ENCODE peak calls at places on chromosomes 6 and 20, in six cellular contexts. D, G, I, C, F and R are unnamed samples.

GRCh38 chr6:100685747-100686146 is 195.4 kb downstream of the ASCC3 start:
- DNase-seq in D (no peak), G (no peak), I (no peak), C (no peak), F (no peak), R (no peak)

GRCh38 chr6:1916334-1916985 is 306.7 kb downstream of the FOXC1 start:
- DNase-seq in D (no peak), G (no peak), I (no peak), C (no peak), F (no peak), R (no peak)

GRCh38 chr20:3909952-3910366 is 20.8 kb downstream of the PANK2 start:
- DNase-seq in D (no peak), G (no peak), I (no peak), C (no peak), F (no peak), R (no peak)

GRCh38 chr6:139732451-139732850 is 358.0 kb upstream of the CITED2 start:
- DNase-seq in D (peak; percentile 26), G (no peak), I (no peak), C (no peak), F (no peak), R (no peak)

GRCh38 chr6:155595264-155595663 is 139.6 kb upstream of the NOX3 start:
- DNase-seq in D (no peak), G (no peak), I (no peak), C (no peak), F (no peak), R (no peak)

GRCh38 chr6:113221850-113222249 is 635.3 kb upstream of the MARCKS start:
- DNase-seq in D (no peak), G (no peak), I (no peak), C (no peak), F (no peak), R (no peak)

GRCh38 chr6:52839124-52840055 is 1.2 kb downstream of the GSTA5 start:
- DNase-seq in D (peak; percentile 81), G (no peak), I (peak; percentile 16), C (peak; percentile 55), F (no peak), R (peak; percentile 66)

GRCh38 chr6:144262470-144263369 is 22.4 kb upstream of the UTRN start:
- DNase-seq in D (no peak), G (no peak), I (no peak), C (no peak), F (no peak), R (no peak)

GRCh38 chr6:57173056-57173885 is 1.1 kb downstream of the BAG2 start:
- DNase-seq in D (no peak), G (peak; percentile 10), I (no peak), C (peak; percentile 33), F (peak; percentile 17), R (peak; percentile 46)

GRCh38 chr6:40349092-40349491 is 238.1 kb downstream of the LRFN2 start:
- DNase-seq in D (no peak), G (no peak), I (no peak), C (no peak), F (peak; percentile 62), R (no peak)

GRCh38 chr6:82033631-82034211 is 213.8 kb downstream of the IBTK start:
- DNase-seq in D (no peak), G (no peak), I (no peak), C (no peak), F (no peak), R (no peak)

GRCh38 chr6:170028629-170029345 is 262.1 kb downstream of the DLL1 start:
- DNase-seq in D (no peak), G (no peak), I (no peak), C (no peak), F (no peak), R (no peak)

GRCh38 chr20:38387953-38388352 is 41.7 kb downstream of the LBP start:
- DNase-seq in D (no peak), G (no peak), I (no peak), C (no peak), F (peak; percentile 62), R (no peak)

GRCh38 chr6:34063641-34064040 is 82.2 kb downstream of the GRM4 start:
- DNase-seq in D (no peak), G (no peak), I (no peak), C (no peak), F (peak; percentile 86), R (no peak)

GRCh38 chr20:17505664-17506517 is 25.3 kb downstream of the BFSP1 start:
- DNase-seq in D (peak; percentile 48), G (no peak), I (no peak), C (no peak), F (no peak), R (no peak)

GRCh38 chr6:88119769-88120168 is 46.4 kb downstream of the CNR1 start:
- DNase-seq in D (no peak), G (no peak), I (no peak), C (no peak), F (no peak), R (no peak)

GRCh38 chr6:25441658-25442276 is 162.6 kb downstream of the CARMIL1 start:
- DNase-seq in D (no peak), G (no peak), I (no peak), C (no peak), F (no peak), R (no peak)

GRCh38 chr20:32352101-32352720 is 5.9 kb upstream of the ASXL1 start:
- DNase-seq in D (no peak), G (no peak), I (no peak), C (no peak), F (no peak), R (no peak)

GRCh38 chr20:15240801-15241200 is 903.4 kb upstream of the FLRT3 start:
- DNase-seq in D (no peak), G (no peak), I (no peak), C (no peak), F (no peak), R (no peak)